ENCODE peak calls at places on chromosomes 13 and 19, in eight cellular contexts. D is IMR-90, N is Caco-2, S is left lung, P is AG04450, G is left ventricle myocardium inferior, X is heart left ventricle, M is brain microvascular endothelial cell. Z is an unnamed sample.

GRCh38 chr13:51453959-51454703 is 1.3 kb upstream of the INTS6 start:
- DNase-seq in P (no peak), X (peak; percentile 36), N (peak; percentile 32), M (no peak), S (no peak), G (peak; percentile 24), D (peak; percentile 6), Z (peak; percentile 43)

GRCh38 chr13:41470187-41470586 is 12.8 kb downstream of the RGCC start:
- DNase-seq in D (no peak), G (no peak), M (no peak), X (no peak), S (no peak), N (no peak), P (no peak), Z (no peak)

GRCh38 chr13:93023929-93024328 is 202.7 kb upstream of the GPC6 start:
- DNase-seq in X (no peak), N (no peak), P (no peak), D (no peak), G (no peak), M (no peak), S (no peak), Z (no peak)

GRCh38 chr19:16315825-16316505 is 8.7 kb upstream of the KLF2 start:
- DNase-seq in D (peak; percentile 99), P (peak; percentile 98), S (no peak), X (peak; percentile 70), M (peak; percentile 93), G (peak; percentile 52), N (peak; percentile 60), Z (no peak)

GRCh38 chr13:44191504-44192171 is 182.0 kb upstream of the SERP2 start:
- DNase-seq in G (no peak), D (peak; percentile 70), P (no peak), M (peak; percentile 68), S (no peak), X (peak; percentile 59), N (peak; percentile 63), Z (peak; percentile 58)

GRCh38 chr13:110403315-110403714 is 96.2 kb downstream of the COL4A2 start:
- DNase-seq in X (no peak), P (peak; percentile 44), S (no peak), M (no peak), D (peak; percentile 84), N (no peak), G (no peak), Z (no peak)

GRCh38 chr13:46675016-46675415 is 121.9 kb downstream of the ESD start:
- DNase-seq in M (no peak), G (no peak), D (no peak), X (no peak), N (no peak), S (no peak), P (no peak), Z (no peak)

GRCh38 chr13:104816716-104817115 is 1718.7 kb downstream of the EFNB2 start:
- DNase-seq in S (no peak), G (no peak), P (no peak), M (no peak), D (no peak), N (no peak), X (no peak), Z (no peak)

GRCh38 chr19:35845215-35846037 is 6.9 kb downstream of the NPHS1 start:
- DNase-seq in G (no peak), N (peak; percentile 82), P (no peak), D (no peak), M (no peak), S (peak; percentile 81), X (no peak), Z (peak; percentile 89)

GRCh38 chr13:83215627-83216026 is 666.6 kb downstream of the SLITRK1 start:
- DNase-seq in M (peak; percentile 5), X (no peak), S (no peak), D (peak; percentile 81), N (no peak), P (peak; percentile 42), G (no peak), Z (no peak)

GRCh38 chr19:35404879-35405622 is 34.2 kb downstream of the GPR42 start:
- DNase-seq in S (no peak), M (peak; percentile 81), X (no peak), G (no peak), P (peak; percentile 16), N (peak; percentile 73), D (peak; percentile 92), Z (no peak)

GRCh38 chr19:55603581-55604292 is 1.7 kb upstream of the ZNF865 start:
- DNase-seq in N (no peak), M (no peak), S (no peak), G (no peak), D (no peak), P (no peak), X (no peak), Z (peak; percentile 88)

GRCh38 chr19:55605637-55606470 is at the start of gene ZNF865:
- DNase-seq in N (peak; percentile 85), D (peak; percentile 87), S (peak; percentile 83), G (peak; percentile 72), X (peak; percentile 75), M (peak; percentile 81), P (peak; percentile 67), Z (peak; percentile 91)

GRCh38 chr19:55606471-55606787 is 982 bp downstream of the ZNF865 start:
- DNase-seq in X (no peak), M (no peak), P (no peak), N (no peak), D (no peak), G (no peak), S (no peak), Z (no peak)

GRCh38 chr19:55606817-55607216 is 1.4 kb downstream of the ZNF865 start:
- DNase-seq in D (no peak), S (no peak), N (no peak), M (no peak), G (no peak), P (no peak), X (no peak), Z (no peak)

DNA sequence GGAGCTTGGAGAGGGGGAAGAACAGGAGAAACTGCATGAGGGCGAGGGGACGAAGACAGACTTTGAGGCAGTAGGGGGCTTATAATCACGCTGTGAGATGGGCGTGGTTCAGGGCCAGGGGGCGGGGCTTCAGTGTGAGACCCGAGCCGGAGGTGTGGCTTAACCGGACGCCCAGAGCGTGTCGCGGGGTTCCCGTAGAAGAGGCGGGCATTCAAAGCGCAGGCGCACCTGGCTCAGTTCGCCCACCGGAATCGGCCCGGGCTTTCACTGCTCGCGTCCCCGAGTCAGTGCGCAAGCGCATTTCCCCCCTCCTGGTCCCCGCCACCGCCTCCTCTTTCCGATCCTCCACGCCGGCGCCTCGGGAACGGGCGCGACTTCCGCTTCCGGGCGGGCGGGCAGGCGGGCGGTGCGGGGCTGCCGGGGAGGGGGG is 225 bp upstream of the ZNF865 start:
- DNase-seq in S (peak; percentile 98), D (peak; percentile 96), P (peak; percentile 94), N (peak; percentile 99), G (peak; percentile 97), M (peak; percentile 98), X (peak; percentile 99), Z (peak; percentile 99)
- H3K4me3 ChIP-seq in S (peak overlapping the region; percentile 65), D (peak overlapping the region; percentile 76), P (peak overlapping the region; percentile 73), N (peak overlapping the region; percentile 87), G (peak overlapping the region; percentile 89), M (peak overlapping the region; percentile 90), X (peak overlapping the region; percentile 87), Z (peak overlapping the region; percentile 90)

GRCh38 chr13:27133889-27134288 is 37.7 kb downstream of the USP12 start:
- DNase-seq in D (no peak), G (no peak), S (no peak), P (no peak), X (no peak), M (no peak), N (no peak), Z (no peak)

GRCh38 chr13:27131202-27131623 is 40.4 kb downstream of the USP12 start:
- DNase-seq in M (no peak), N (no peak), X (no peak), P (no peak), S (no peak), G (no peak), D (peak; percentile 55), Z (no peak)

GRCh38 chr13:27131906-27132305 is 39.7 kb downstream of the USP12 start:
- DNase-seq in N (no peak), S (no peak), X (no peak), G (no peak), P (no peak), M (no peak), D (no peak), Z (no peak)

GRCh38 chr13:27130223-27131015 is 41.2 kb downstream of the USP12 start:
- DNase-seq in D (peak; percentile 76), G (no peak), M (no peak), X (no peak), N (no peak), P (no peak), S (no peak), Z (no peak)

DNA sequence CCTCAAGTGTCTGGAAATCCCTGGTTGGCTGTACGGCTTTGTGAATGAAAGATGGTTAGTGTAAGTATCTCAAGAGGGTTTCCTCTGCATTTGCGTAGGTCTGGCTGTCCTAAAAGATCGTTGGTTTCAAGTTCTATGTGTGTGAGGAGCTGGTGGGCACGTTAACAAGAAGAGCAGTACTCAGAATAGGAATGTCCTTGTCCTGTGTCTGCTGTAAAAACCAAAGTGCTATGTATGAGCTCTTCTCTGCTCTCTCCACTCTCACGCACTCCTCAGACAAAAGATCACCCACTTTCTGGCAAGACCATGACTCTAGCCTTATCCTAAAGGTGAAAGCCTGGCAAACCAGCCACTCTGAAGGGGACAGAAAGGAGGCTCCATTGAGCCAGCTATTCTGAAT is 39.1 kb downstream of the USP12 start:
- DNase-seq in P (no peak), M (no peak), G (no peak), X (no peak), D (no peak), N (no peak), S (no peak), Z (no peak)
- H3K27me3 ChIP-seq in P (no peaks in the 10 kb centered on the region), M (no peaks in the 10 kb centered on the region), G (no peaks in the 10 kb centered on the region), X (no peaks in the 10 kb centered on the region), D (no peaks in the 10 kb centered on the region), N (no peaks in the 10 kb centered on the region), S (no peaks in the 10 kb centered on the region), Z (no peaks in the 10 kb centered on the region)

GRCh38 chr19:42282810-42283247 is 13.8 kb downstream of the CIC start:
- DNase-seq in N (no peak), X (no peak), S (no peak), G (no peak), D (no peak), P (no peak), M (no peak), Z (no peak)
- H3K4me3 ChIP-seq in N (peak overlapping the region; percentile 79), X (peak overlapping the region; percentile 65), S (no peak overlapping the region), G (peak overlapping the region; percentile 74), D (no peak overlapping the region), P (peak overlapping the region; percentile 51), M (no peak overlapping the region), Z (peak overlapping the region; percentile 67)

DNA sequence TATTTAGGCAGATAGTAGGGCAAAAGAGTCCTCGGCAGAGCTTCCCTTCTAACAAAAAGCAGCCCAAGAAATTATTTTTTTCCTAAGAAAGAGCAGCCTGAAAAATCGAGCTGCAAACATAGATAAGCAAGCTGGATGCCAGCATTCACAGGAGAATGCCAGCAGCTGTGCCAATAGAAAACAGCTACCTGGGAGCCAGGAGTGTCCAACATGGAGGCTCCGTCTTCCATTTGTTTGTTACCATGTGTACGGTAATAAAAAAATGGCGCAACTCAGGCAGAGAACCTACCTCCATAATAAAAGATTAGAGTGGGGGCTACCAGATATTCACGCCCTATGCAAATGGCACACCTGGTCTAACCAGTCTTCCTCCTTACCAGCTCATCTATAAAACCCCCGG is 77.6 kb upstream of the IPO5 start:
- DNase-seq in S (no peak), X (no peak), N (no peak), D (no peak), G (no peak), P (no peak), M (no peak), Z (no peak)
- H3K27me3 ChIP-seq in S (no peaks in the 10 kb centered on the region), X (no peaks in the 10 kb centered on the region), N (no peaks in the 10 kb centered on the region), D (no peaks in the 10 kb centered on the region), G (peaks cover 16% of the 10 kb centered on the region), P (no peaks in the 10 kb centered on the region), M (no peaks in the 10 kb centered on the region), Z (no peaks in the 10 kb centered on the region)